ENCODE peak calls at places on chromosomes 4 and X, in nine cellular contexts. E is kidney; F is head of caudate nucleus; M is T-helper 1 cell; C is stimulated activated CD4-positive, alpha-beta T cell treated with anti-CD3 and anti-CD28 coated beads, Interleukin-2, amount 100 ng/mL, for 48 hours; A is fibroblast of the aortic adventitia; P is NCI-H2029 treated with DMSO at 0.1 percent for 48 hours; B is T-helper 2 cell; O is HT1080. D is an unnamed sample.

GRCh38 chrX:105552395-105552794 is 269.9 kb upstream of the NRK start:
- DNase-seq in B (no peak), M (no peak), A (peak), E (no peak), C (no peak), O (peak), P (no peak), F (no peak), D (peak)

GRCh38 chrX:10726647-10727046 is 106.3 kb upstream of the MID1 start:
- DNase-seq in M (no peak), O (peak), E (no peak), P (no peak), B (no peak), A (peak), C (no peak), F (no peak), D (no peak)

GRCh38 chrX:37961118-37961517 is 45.2 kb upstream of the SYTL5 start:
- DNase-seq in A (no peak), B (no peak), F (no peak), C (no peak), M (no peak), O (no peak), P (no peak), E (no peak), D (no peak)

GRCh38 chr4:8435656-8436121 is 4.8 kb downstream of the ACOX3 start:
- DNase-seq in M (no peak), F (no peak), P (no peak), C (peak), E (no peak), O (no peak), B (peak), A (peak), D (no peak)

GRCh38 chr4:138223191-138223910 is 18.8 kb downstream of the SLC7A11 start:
- DNase-seq in F (no peak), M (no peak), C (no peak), P (no peak), A (no peak), E (no peak), B (no peak), O (no peak), D (no peak)

GRCh38 chrX:106481341-106481740 is 130.4 kb upstream of the RADX start:
- DNase-seq in C (peak), P (no peak), F (peak), B (no peak), A (peak), E (no peak), O (peak), M (no peak), D (peak)

GRCh38 chrX:97806238-97806637 is 922.5 kb downstream of the RPA4 start:
- DNase-seq in P (no peak), M (no peak), F (no peak), E (no peak), A (peak), B (no peak), C (no peak), O (peak), D (no peak)

GRCh38 chr4:173482330-173482931 is 47.6 kb downstream of the HAND2 start:
- DNase-seq in O (no peak), M (no peak), B (no peak), P (no peak), C (no peak), A (no peak), F (no peak), E (no peak), D (no peak)

GRCh38 chr4:165192500-165192898 is 14.9 kb upstream of the KLHL2 start:
- DNase-seq in C (no peak), M (no peak), B (no peak), F (peak), P (no peak), A (no peak), E (no peak), O (no peak), D (no peak)

GRCh38 chrX:43655961-43656494 is at the start of gene MAOA:
- DNase-seq in E (peak), F (peak), M (no peak), B (peak), P (no peak), A (no peak), O (no peak), C (peak), D (peak)

GRCh38 chr4:119238068-119238722 is 25.7 kb downstream of the USP53 start:
- DNase-seq in F (no peak), M (no peak), A (no peak), O (peak), B (no peak), E (no peak), C (peak), P (no peak), D (no peak)

GRCh38 chr4:173381610-173382009 is 10.9 kb downstream of the SAP30 start:
- DNase-seq in F (no peak), A (peak), B (no peak), C (no peak), P (no peak), M (no peak), O (no peak), E (no peak), D (no peak)

GRCh38 chr4:15332377-15332776 is 95.5 kb upstream of the C1QTNF7 start:
- DNase-seq in B (no peak), E (no peak), P (no peak), F (no peak), M (no peak), O (no peak), C (no peak), A (no peak), D (no peak)

GRCh38 chrX:19064175-19064574 is 58.1 kb downstream of the ADGRG2 start:
- DNase-seq in F (no peak), P (no peak), C (no peak), B (no peak), A (peak), O (peak), M (no peak), E (no peak), D (peak)

GRCh38 chrX:131977619-131978018 is 45.5 kb upstream of the STK26 start:
- DNase-seq in E (no peak), O (peak), B (no peak), M (no peak), C (no peak), F (no peak), A (no peak), P (no peak), D (no peak)

GRCh38 chr4:2437475-2438215 is 18.9 kb downstream of the CFAP99 start:
- DNase-seq in F (no peak), A (no peak), E (peak), B (no peak), P (no peak), M (no peak), C (no peak), O (no peak), D (no peak)

GRCh38 chr4:48347282-48347921 is 6.1 kb downstream of the SLAIN2 start:
- DNase-seq in M (no peak), C (no peak), B (no peak), A (no peak), F (no peak), O (no peak), E (no peak), P (no peak), D (no peak)

GRCh38 chr4:173535932-173536331 is 5.9 kb upstream of the HAND2 start:
- DNase-seq in A (peak), C (no peak), E (no peak), M (no peak), O (no peak), F (no peak), B (no peak), P (no peak), D (no peak)

GRCh38 chr4:24470681-24471622 is 113.4 kb downstream of the DHX15 start:
- DNase-seq in C (no peak), O (peak), B (no peak), P (no peak), A (peak), M (no peak), E (peak), F (peak), D (peak)

GRCh38 chr4:157014621-157015591 is 43.3 kb upstream of the PDGFC start:
- DNase-seq in E (no peak), P (no peak), M (no peak), B (no peak), A (peak), C (no peak), F (no peak), O (peak), D (peak)

GRCh38 chrX:101062171-101062570 is 10.3 kb upstream of the TRMT2B start:
- DNase-seq in C (no peak), P (no peak), F (no peak), A (peak), E (no peak), B (no peak), M (no peak), O (no peak), D (no peak)

GRCh38 chr4:68494688-68495087 is 47.4 kb downstream of the TMPRSS11E start:
- DNase-seq in O (no peak), B (no peak), P (no peak), F (no peak), C (no peak), E (no peak), A (no peak), M (no peak), D (no peak)